ENCODE peak calls at places on chromosomes 13 and 19, in four cellular contexts. A is transverse colon; Z is activated naive CD4-positive, alpha-beta T cell; U is renal cortical epithelial cell. R is an unnamed sample.

GRCh38 chr13:52454459-52454824 is 836 bp upstream of the CKAP2 start:
- DNase-seq in A (peak; percentile 53), Z (no peak), U (peak; percentile 43), R (no peak)

GRCh38 chr13:114068723-114069322 is 63.6 kb downstream of the RASA3 start:
- DNase-seq in A (peak; percentile 14), Z (no peak), U (peak; percentile 77), R (no peak)

GRCh38 chr19:45250832-45251451 is at the start of gene MARK4:
- DNase-seq in A (peak; percentile 49), Z (peak; percentile 32), U (no peak), R (peak; percentile 83)

GRCh38 chr13:112879283-112879833 is 89.7 kb upstream of the MCF2L start:
- DNase-seq in A (no peak), Z (no peak), U (no peak), R (no peak)

GRCh38 chr13:113559061-113559460 is 25.5 kb upstream of the TFDP1 start:
- DNase-seq in A (no peak), Z (no peak), U (no peak), R (peak; percentile 34)

GRCh38 chr13:112990783-112991182 is 21.8 kb downstream of the MCF2L start:
- DNase-seq in A (peak; percentile 80), Z (no peak), U (peak; percentile 9), R (no peak)

GRCh38 chr19:35756373-35757230 is at the start of gene HSPB6:
- DNase-seq in A (peak; percentile 42), Z (no peak), U (no peak), R (no peak)

GRCh38 chr19:35975608-35976214 is 19.3 kb upstream of the SDHAF1 start:
- DNase-seq in A (no peak), Z (no peak), U (peak; percentile 11), R (no peak)

GRCh38 chr13:27680465-27680864 is 58.8 kb downstream of the POLR1D start:
- DNase-seq in A (no peak), Z (no peak), U (no peak), R (no peak)

GRCh38 chr13:106291006-106291405 is 244.5 kb downstream of the EFNB2 start:
- DNase-seq in A (no peak), Z (no peak), U (peak; percentile 63), R (no peak)

GRCh38 chr13:41327994-41328778 is 17.1 kb downstream of the NAA16 start:
- DNase-seq in A (no peak), Z (no peak), U (peak; percentile 36), R (no peak)

GRCh38 chr19:55345818-55346724 is 6.4 kb downstream of the KMT5C start:
- DNase-seq in A (peak; percentile 72), Z (no peak), U (no peak), R (no peak)

GRCh38 chr19:19205416-19206410 is 2.5 kb upstream of the NR2C2AP start:
- DNase-seq in A (no peak), Z (no peak), U (no peak), R (no peak)

GRCh38 chr13:44703371-44703770 is 127.2 kb upstream of the TSC22D1 start:
- DNase-seq in A (no peak), Z (no peak), U (peak; percentile 83), R (no peak)

GRCh38 chr19:39554701-39555311 is 14.8 kb upstream of the EID2 start:
- DNase-seq in A (no peak), Z (no peak), U (no peak), R (no peak)

GRCh38 chr13:113023217-113023597 is 54.2 kb downstream of the MCF2L start:
- DNase-seq in A (no peak), Z (no peak), U (no peak), R (no peak)

GRCh38 chr19:29603308-29603707 is 2.8 kb upstream of the POP4 start:
- DNase-seq in A (no peak), Z (no peak), U (no peak), R (no peak)

GRCh38 chr19:47511681-47512080 is 3.2 kb downstream of the NAPA start:
- DNase-seq in A (no peak), Z (no peak), U (no peak), R (no peak)

GRCh38 chr19:30388819-30389218 is 16.6 kb downstream of the ZNF536 start:
- DNase-seq in A (no peak), Z (no peak), U (no peak), R (no peak)

GRCh38 chr13:44812818-44813217 is 176.5 kb downstream of the NUFIP1 start:
- DNase-seq in A (no peak), Z (no peak), U (no peak), R (no peak)

GRCh38 chr19:43581467-43581866 is 5.9 kb downstream of the PINLYP start:
- DNase-seq in A (no peak), Z (no peak), U (no peak), R (no peak)

GRCh38 chr19:31598730-31599238 is 249.5 kb upstream of the TSHZ3 start:
- DNase-seq in A (no peak), Z (no peak), U (no peak), R (no peak)

GRCh38 chr19:18999896-19000620 is 33.3 kb downstream of the SUGP2 start:
- DNase-seq in A (no peak), Z (no peak), U (no peak), R (no peak)

GRCh38 chr19:10226376-10227214 is 4.5 kb downstream of the S1PR2 start:
- DNase-seq in A (peak; percentile 58), Z (no peak), U (no peak), R (no peak)

GRCh38 chr13:40665754-40666057 is 735 bp downstream of the FOXO1 start:
- DNase-seq in A (no peak), Z (peak; percentile 21), U (no peak), R (no peak)

GRCh38 chr19:788821-789472 is 8.3 kb upstream of the PTBP1 start:
- DNase-seq in A (no peak), Z (no peak), U (no peak), R (peak; percentile 74)

R was measured in H1.